ENCODE peak calls at places on chromosomes 1 and 21, in nine cellular contexts. Q is foreskin fibroblast; B is BJ; R is activated naive CD4-positive, alpha-beta T cell; J is NCI-H2029; P is retinal pigment epithelial cell; N is M059J; C is esophagus squamous epithelium; D is stimulated activated CD8-positive, alpha-beta memory T cell treated with anti-CD3 and anti-CD28 coated beads, Interleukin-4, amount 100 ng/mL, for 1 hour. S is an unnamed sample.

GRCh38 chr1:236315518-236315917 is 33.8 kb upstream of the ERO1B start:
- DNase-seq in Q (no peak), B (no peak), R (no peak), J (no peak), P (no peak), N (no peak), C (no peak), D (no peak), S (no peak)

GRCh38 chr1:58741689-58742553 is 41.9 kb downstream of the JUN start:
- DNase-seq in Q (no peak), B (no peak), R (no peak), J (no peak), P (no peak), N (no peak), C (no peak), D (no peak), S (no peak)

GRCh38 chr1:101101362-101101761 is 75.8 kb upstream of the DPH5 start:
- DNase-seq in Q (no peak), B (peak), R (no peak), J (no peak), P (no peak), N (peak), C (no peak), D (no peak), S (no peak)

GRCh38 chr1:178192686-178193085 is 98.8 kb downstream of the RASAL2 start:
- DNase-seq in Q (peak), B (no peak), R (no peak), J (no peak), P (no peak), N (peak), C (no peak), D (no peak), S (no peak)

GRCh38 chr1:156927215-156928042 is 7.0 kb downstream of the LRRC71 start:
- DNase-seq in Q (peak), B (no peak), R (no peak), J (peak), P (peak), N (peak), C (no peak), D (no peak), S (peak)

GRCh38 chr1:206112600-206113301 is 4.4 kb downstream of the AVPR1B start:
- DNase-seq in Q (no peak), B (no peak), R (no peak), J (peak), P (no peak), N (no peak), C (no peak), D (no peak), S (peak)

GRCh38 chr1:185045793-185046441 is 559 bp downstream of the RNF2 start:
- DNase-seq in Q (peak), B (no peak), R (no peak), J (no peak), P (no peak), N (peak), C (no peak), D (no peak), S (peak)

GRCh38 chr1:219293440-219293839 is 119.8 kb downstream of the LYPLAL1 start:
- DNase-seq in Q (peak), B (no peak), R (no peak), J (no peak), P (no peak), N (no peak), C (no peak), D (no peak), S (no peak)

GRCh38 chr1:227845115-227845389 is 29.6 kb downstream of the PRSS38 start:
- DNase-seq in Q (no peak), B (no peak), R (no peak), J (no peak), P (no peak), N (no peak), C (no peak), D (no peak), S (no peak)

GRCh38 chr1:7993593-7994479 is 32.3 kb downstream of the ERRFI1 start:
- DNase-seq in Q (peak), B (peak), R (no peak), J (no peak), P (no peak), N (peak), C (no peak), D (no peak), S (no peak)

GRCh38 chr1:15848929-15849774 is 1.6 kb downstream of the SPEN start:
- DNase-seq in Q (peak), B (peak), R (no peak), J (peak), P (peak), N (peak), C (peak), D (no peak), S (peak)

GRCh38 chr21:32425628-32426027 is 13.1 kb downstream of the EVA1C start:
- DNase-seq in Q (no peak), B (no peak), R (no peak), J (no peak), P (no peak), N (peak), C (no peak), D (no peak), S (no peak)

GRCh38 chr1:207091185-207091906 is 2.7 kb downstream of the C4BPB start:
- DNase-seq in Q (no peak), B (no peak), R (no peak), J (no peak), P (no peak), N (no peak), C (no peak), D (no peak), S (no peak)

GRCh38 chr21:43925096-43925481 is 60.1 kb downstream of the AGPAT3 start:
- DNase-seq in Q (no peak), B (no peak), R (no peak), J (no peak), P (no peak), N (no peak), C (no peak), D (no peak), S (no peak)

GRCh38 chr1:21621761-21622436 is 47.3 kb downstream of the RAP1GAP start:
- DNase-seq in Q (no peak), B (no peak), R (no peak), J (no peak), P (no peak), N (no peak), C (no peak), D (no peak), S (no peak)

GRCh38 chr1:84704872-84705426 is 14.7 kb upstream of the SSX2IP start:
- DNase-seq in Q (no peak), B (no peak), R (no peak), J (no peak), P (no peak), N (no peak), C (no peak), D (no peak), S (no peak)

GRCh38 chr1:21594935-21595897 is 73.9 kb downstream of the RAP1GAP start:
- DNase-seq in Q (peak), B (no peak), R (no peak), J (peak), P (no peak), N (peak), C (no peak), D (no peak), S (no peak)